ENCODE peak calls at places on chromosomes 4 and X, in nine cellular contexts. O is astrocyte of the cerebellum, M is cardiac fibroblast, B is GM10248, W is GM23338, G is type B pancreatic cell, E is left lung, V is esophagus squamous epithelium, X is PC-9. Z is an unnamed sample.

GRCh38 chr4:114052227-114052626 is 72.8 kb upstream of the ARSJ start:
- DNase-seq in V (no peak), X (no peak), E (peak; percentile 61), O (no peak), M (no peak), W (no peak), B (no peak), G (no peak), Z (no peak)

GRCh38 chrX:131792789-131793462 is 230.2 kb upstream of the STK26 start:
- DNase-seq in X (no peak), B (no peak), V (peak; percentile 41), W (no peak), O (peak; percentile 94), M (no peak), G (no peak), E (peak; percentile 87), Z (no peak)

GRCh38 chr4:76758290-76758882 is 139.6 kb downstream of the SOWAHB start:
- DNase-seq in M (peak; percentile 88), G (no peak), O (peak; percentile 84), X (peak; percentile 24), E (no peak), V (no peak), B (peak; percentile 44), W (peak; percentile 69), Z (no peak)

GRCh38 chrX:95764972-95765451 is 919.6 kb upstream of the DIAPH2 start:
- DNase-seq in M (peak; percentile 52), W (peak; percentile 68), X (no peak), O (peak; percentile 19), B (peak; percentile 3), G (no peak), E (no peak), V (no peak), Z (no peak)

GRCh38 chr4:83535945-83536648 is at the start of gene GPAT3:
- DNase-seq in W (peak; percentile 71), E (peak; percentile 88), X (peak; percentile 82), V (no peak), G (peak; percentile 77), M (no peak), B (peak; percentile 34), O (no peak), Z (no peak)

GRCh38 chr4:177986236-177986635 is 544.0 kb upstream of the AGA start:
- DNase-seq in M (no peak), G (no peak), B (no peak), W (no peak), E (no peak), V (no peak), X (no peak), O (no peak), Z (no peak)

GRCh38 chr4:137896221-137896737 is 345.9 kb downstream of the SLC7A11 start:
- DNase-seq in G (no peak), B (no peak), M (peak; percentile 17), X (no peak), V (no peak), E (no peak), W (no peak), O (no peak), Z (no peak)

GRCh38 chr4:39698424-39699009 is 581 bp downstream of the UBE2K start:
- DNase-seq in O (no peak), M (peak; percentile 31), E (peak; percentile 69), B (no peak), V (no peak), X (peak; percentile 39), W (peak; percentile 87), G (peak; percentile 74), Z (no peak)

GRCh38 chr4:73406548-73406875 is 2.4 kb downstream of the ALB start:
- DNase-seq in X (no peak), O (no peak), M (no peak), G (no peak), E (no peak), W (no peak), B (no peak), V (no peak), Z (no peak)

DNA sequence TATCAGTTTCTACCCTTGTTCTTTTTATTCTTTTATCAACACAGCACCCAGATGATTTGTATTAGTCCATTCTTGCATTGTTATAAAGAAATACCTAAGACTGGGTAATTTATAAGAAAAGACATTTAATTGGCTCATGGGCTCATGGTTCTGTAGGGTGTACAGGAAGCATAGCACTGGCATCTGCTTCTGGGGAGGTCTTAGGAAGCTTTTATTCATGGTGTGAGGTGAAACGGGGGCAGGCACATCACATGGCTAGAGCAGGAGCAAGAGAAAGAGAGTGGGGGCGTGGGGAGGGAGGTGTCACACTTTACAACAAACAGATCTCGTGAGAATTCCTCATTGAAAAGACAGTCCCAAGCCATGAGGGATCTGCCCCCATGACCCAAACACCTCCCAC is 285.3 kb downstream of the SMARCA1 start:
- DNase-seq in X (no peak), O (no peak), E (no peak), W (no peak), M (no peak), B (no peak), G (no peak), V (no peak), Z (no peak)
- TF ChIP-seq CTCF in X (no peak), O (no peak), E (no peak), W (no peak), M (no peak), B (no peak), G (no peak), V (no peak), Z (no peak)

DNA sequence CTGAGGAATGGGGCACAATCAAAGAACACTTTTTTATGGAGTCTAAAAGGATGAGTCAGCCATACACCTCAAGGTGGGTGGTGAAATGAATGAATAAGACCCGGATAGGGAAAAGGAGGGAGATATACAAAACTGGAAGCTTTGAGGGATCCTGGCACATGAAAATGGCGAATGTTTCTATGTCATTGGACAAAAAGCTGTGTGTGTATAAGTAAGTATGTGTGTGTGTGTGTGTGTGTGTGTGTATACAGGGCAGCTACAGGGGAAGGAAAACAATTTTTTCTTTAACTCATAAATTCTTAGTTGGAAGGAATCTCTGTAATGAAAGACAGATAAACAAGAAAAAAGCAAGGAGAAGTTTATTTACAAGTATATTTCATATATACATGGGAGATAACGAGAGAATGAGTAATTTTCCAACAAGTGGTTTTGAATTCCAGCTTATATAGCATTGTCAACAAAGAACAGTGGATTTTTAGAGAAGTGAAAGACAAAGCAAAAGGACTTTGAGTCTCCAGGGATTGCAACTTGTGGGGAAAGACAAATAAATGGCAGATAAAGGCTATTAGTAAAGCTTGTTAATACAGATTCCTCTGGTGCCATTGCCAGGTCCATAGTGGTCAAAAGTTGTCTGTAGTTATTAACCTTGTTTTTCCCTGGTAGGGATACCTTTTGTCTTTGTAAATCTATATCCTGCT is 99.7 kb downstream of the MMRN1 start:
- DNase-seq in M (no peak), V (no peak), X (no peak), O (no peak), E (no peak), B (no peak), G (no peak), W (no peak), Z (no peak)
- TF ChIP-seq CTCF in M (no peak), V (no peak), X (no peak), O (no peak), E (no peak), B (no peak), G (no peak), W (no peak), Z (no peak)

GRCh38 chr4:144556636-144557035 is 89.3 kb upstream of the HHIP start:
- DNase-seq in M (no peak), O (no peak), B (no peak), G (no peak), X (no peak), E (no peak), W (no peak), V (no peak), Z (no peak)

GRCh38 chr4:144562019-144562740 is 83.8 kb upstream of the HHIP start:
- DNase-seq in G (no peak), E (no peak), O (no peak), M (peak; percentile 18), X (no peak), W (peak; percentile 59), V (no peak), B (no peak), Z (no peak)

DNA sequence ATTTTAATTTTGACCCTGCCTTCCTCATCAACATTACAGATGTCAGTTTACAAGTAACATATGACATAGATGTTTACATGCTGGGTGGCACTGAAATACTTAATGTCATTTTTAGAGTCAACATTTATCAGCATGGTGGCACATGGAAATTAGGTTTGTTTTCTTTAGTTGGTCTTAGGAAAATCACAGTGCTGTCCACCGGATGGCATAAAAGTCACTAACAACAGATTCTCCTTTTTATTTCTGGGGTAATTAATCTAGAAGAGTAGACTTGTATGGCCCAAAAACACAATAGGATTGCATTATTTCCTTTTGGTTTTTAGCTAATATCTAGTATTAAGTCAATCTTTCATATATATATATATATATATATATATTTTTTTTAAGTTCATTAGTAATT is 88.6 kb upstream of the HHIP start:
- DNase-seq in X (no peak), B (no peak), G (no peak), V (no peak), E (no peak), O (no peak), M (peak; percentile 58), W (no peak), Z (no peak)
- TF ChIP-seq CTCF in X (no peak), B (no peak), G (no peak), V (no peak), E (no peak), O (peak; percentile 3), M (peak; percentile 5), W (no peak), Z (peak; percentile 71)

DNA sequence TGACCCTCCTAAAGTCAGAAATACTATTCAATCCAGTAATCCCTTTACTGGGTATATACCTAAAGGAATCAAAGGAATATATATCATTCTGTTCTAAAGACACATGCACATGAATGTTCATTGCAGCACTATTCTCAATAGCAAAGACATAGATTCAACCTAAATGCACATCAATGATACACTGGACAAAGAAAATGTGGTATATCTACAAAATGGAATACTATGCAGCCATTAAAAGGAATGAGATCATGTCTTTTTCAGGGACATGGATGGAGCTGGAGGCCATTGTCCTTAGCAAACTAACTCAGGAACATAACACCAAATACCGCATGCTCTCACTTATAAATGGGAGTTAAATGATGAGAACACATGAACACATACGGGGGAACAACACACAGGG is 306.0 kb upstream of the EPHA5 start:
- DNase-seq in V (no peak), E (no peak), G (no peak), W (no peak), M (no peak), X (no peak), B (no peak), O (no peak), Z (no peak)
- TF ChIP-seq CTCF in V (no peak), E (no peak), G (no peak), W (no peak), M (no peak), X (no peak), B (no peak), O (no peak), Z (no peak)

DNA sequence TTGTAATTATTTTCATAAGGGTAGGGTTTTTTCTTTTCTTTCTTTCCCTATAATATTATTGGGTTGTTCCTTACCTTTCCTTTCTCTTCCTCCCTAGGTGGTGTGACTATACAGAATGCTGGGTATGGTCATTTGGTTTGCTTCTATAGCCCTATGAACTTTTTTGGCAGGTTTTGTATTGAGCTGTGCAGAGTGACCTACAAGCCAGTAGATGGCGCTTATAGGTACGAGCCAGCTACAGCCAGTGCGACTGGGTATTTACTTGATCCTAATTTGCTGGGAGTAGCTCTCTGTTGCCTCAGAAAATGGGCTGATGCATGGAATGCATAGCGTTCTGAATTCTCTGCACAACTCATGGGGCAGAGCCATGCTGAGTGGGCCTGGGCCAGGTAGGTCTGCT is 423.3 kb downstream of the MAGEE1 start:
- DNase-seq in X (no peak), M (no peak), W (peak; percentile 34), B (no peak), O (no peak), V (no peak), G (no peak), E (no peak), Z (no peak)
- TF ChIP-seq CTCF in X (peak; percentile 42), M (no peak), W (peak; percentile 56), B (peak; percentile 11), O (no peak), V (no peak), G (peak; percentile 37), E (no peak), Z (no peak)